ENCODE peak calls at places on chromosome 14, in five cellular contexts. W is neural crest cell, N is lower lobe of right lung, A is foreskin fibroblast, Z is colonic mucosa. K is an unnamed sample.

GRCh38 chr14:22520235-22520634 is 68.8 kb downstream of the DAD1 start:
- DNase-seq in W (no peak), N (no peak), A (peak), Z (no peak), K (no peak)

GRCh38 chr14:93970589-93970966 is 5.8 kb downstream of the ASB2 start:
- DNase-seq in W (no peak), N (no peak), Z (no peak), A (no peak), K (no peak)

GRCh38 chr14:54329082-54329695 is 67.6 kb upstream of the CDKN3 start:
- DNase-seq in W (peak), A (peak), N (no peak), Z (peak), K (peak)

GRCh38 chr14:92322516-92322915 is 449 bp upstream of the SLC24A4 start:
- DNase-seq in Z (no peak), W (no peak), N (no peak), A (no peak), K (no peak)

GRCh38 chr14:70567791-70568190 is 32.7 kb downstream of the MED6 start:
- DNase-seq in Z (peak), N (no peak), W (peak), A (peak), K (peak)

GRCh38 chr14:84961637-84962036 is 568.3 kb upstream of the FLRT2 start:
- DNase-seq in Z (no peak), N (no peak), A (no peak), W (no peak), K (no peak)

GRCh38 chr14:34628681-34629135 is 1.2 kb downstream of the SNX6 start:
- DNase-seq in N (no peak), A (no peak), Z (peak), W (no peak), K (no peak)

GRCh38 chr14:33294419-33294818 is 355.7 kb downstream of the NPAS3 start:
- DNase-seq in Z (no peak), A (no peak), N (no peak), W (no peak), K (no peak)

GRCh38 chr14:95533391-95533821 is 1.4 kb upstream of the GLRX5 start:
- DNase-seq in Z (no peak), W (no peak), A (no peak), N (no peak), K (no peak)

GRCh38 chr14:55336161-55336560 is 64.9 kb downstream of the FBXO34 start:
- DNase-seq in Z (no peak), A (no peak), W (no peak), N (no peak), K (no peak)

GRCh38 chr14:61739133-61739532 is 23.1 kb upstream of the SNAPC1 start:
- DNase-seq in N (no peak), Z (no peak), A (no peak), W (no peak), K (no peak)

GRCh38 chr14:74574092-74574438 is 38.0 kb downstream of the LTBP2 start:
- DNase-seq in W (no peak), N (peak), Z (no peak), A (no peak), K (no peak)

GRCh38 chr14:96811985-96812667 is 14.9 kb downstream of the VRK1 start:
- DNase-seq in N (no peak), A (no peak), Z (no peak), W (no peak), K (no peak)

GRCh38 chr14:56248442-56248841 is 130.2 kb downstream of the PELI2 start:
- DNase-seq in Z (no peak), W (no peak), N (no peak), A (no peak), K (no peak)

GRCh38 chr14:78933948-78934524 is 763.9 kb downstream of the NRXN3 start:
- DNase-seq in W (peak), A (peak), N (no peak), Z (no peak), K (peak)

GRCh38 chr14:32259368-32260013 is 56.4 kb upstream of the RNU6-8 start:
- DNase-seq in A (peak), N (no peak), W (no peak), Z (no peak), K (no peak)

GRCh38 chr14:31895206-31895605 is 181.9 kb upstream of the ARHGAP5 start:
- DNase-seq in W (no peak), A (peak), N (no peak), Z (no peak), K (no peak)

GRCh38 chr14:76926521-76927251 is 100.5 kb downstream of the LRRC74A start:
- DNase-seq in Z (no peak), A (peak), N (no peak), W (no peak), K (no peak)

GRCh38 chr14:90451443-90451842 is 54.6 kb downstream of the CALM1 start:
- DNase-seq in N (no peak), Z (no peak), W (no peak), A (no peak), K (no peak)

GRCh38 chr14:30180219-30180618 is 252.6 kb upstream of the PRKD1 start:
- DNase-seq in Z (no peak), A (peak), N (no peak), W (no peak), K (no peak)

GRCh38 chr14:103690332-103690731 is 24.9 kb downstream of the XRCC3 start:
- DNase-seq in N (no peak), A (no peak), Z (no peak), W (no peak), K (no peak)

GRCh38 chr14:30382221-30382620 is 176.7 kb upstream of the G2E3 start:
- DNase-seq in Z (no peak), A (no peak), W (no peak), N (no peak), K (no peak)

GRCh38 chr14:89620436-89620835 is 203.4 kb upstream of the FOXN3 start:
- DNase-seq in A (no peak), N (no peak), Z (no peak), W (no peak), K (no peak)

GRCh38 chr14:85934886-85935254 is 404.9 kb downstream of the FLRT2 start:
- DNase-seq in N (no peak), Z (no peak), W (no peak), A (no peak), K (no peak)

GRCh38 chr14:88791629-88792571 is 853 bp downstream of the EML5 start:
- DNase-seq in A (no peak), N (peak), W (peak), Z (peak), K (peak)

GRCh38 chr14:70536830-70537229 is 2.0 kb upstream of the ADAM20 start:
- DNase-seq in Z (no peak), A (no peak), W (no peak), N (no peak), K (no peak)

GRCh38 chr14:23865502-23865901 is 88.1 kb upstream of the DHRS4 start:
- DNase-seq in Z (no peak), W (no peak), A (no peak), N (no peak), K (no peak)

GRCh38 chr14:69002069-69002468 is 23.0 kb upstream of the ACTN1 start:
- DNase-seq in Z (peak), W (no peak), N (no peak), A (no peak), K (peak)
- TF ChIP-seq CTCF in Z (no peak), W (peak), N (peak), A (peak), K (no peak)

GRCh38 chr14:101082436-101083384 is 179.2 kb upstream of the RTL1 start:
- DNase-seq in Z (peak), A (no peak), W (no peak), N (no peak), K (no peak)

GRCh38 chr14:101084436-101084826 is 180.9 kb upstream of the RTL1 start:
- DNase-seq in A (no peak), N (no peak), W (no peak), Z (peak), K (no peak)

GRCh38 chr14:101080922-101081593 is 177.5 kb upstream of the RTL1 start:
- DNase-seq in A (no peak), N (no peak), Z (no peak), W (no peak), K (no peak)

GRCh38 chr14:101082036-101082435 is 178.5 kb upstream of the RTL1 start:
- DNase-seq in A (no peak), N (no peak), W (no peak), Z (peak), K (no peak)

GRCh38 chr14:101083564-101084435 is 180.3 kb upstream of the RTL1 start:
- DNase-seq in N (no peak), W (no peak), Z (peak), A (no peak), K (no peak)
- TF ChIP-seq CTCF in N (no peak), W (peak), Z (no peak), A (no peak), K (no peak)

GRCh38 chr14:105490572-105491365 is at the start of gene TEDC1:
- DNase-seq in Z (peak), A (peak), N (peak), W (peak), K (peak)
- TF ChIP-seq CTCF in Z (peak), A (peak), N (peak), W (peak), K (peak)

DNA sequence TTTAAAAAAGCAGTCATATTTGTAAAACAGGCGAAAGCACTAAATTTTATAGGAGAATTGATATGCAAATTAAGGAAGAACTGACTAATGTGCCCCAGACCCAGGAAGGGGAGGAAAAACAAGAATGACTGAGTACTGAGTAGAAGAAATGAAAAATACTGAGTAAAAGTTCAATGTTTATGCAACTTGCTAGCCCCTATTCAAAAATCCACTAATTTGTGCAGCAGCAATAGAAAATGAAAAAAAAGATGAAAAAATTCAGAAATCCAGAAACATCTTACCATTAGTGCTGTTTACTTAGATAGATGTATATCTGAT is 6.1 kb downstream of the CHD8 start:
- DNase-seq in W (no peak), N (no peak), A (no peak), Z (no peak), K (no peak)
- TF ChIP-seq CTCF in W (no peak), N (no peak), A (no peak), Z (no peak), K (no peak)

GRCh38 chr14:41615011-41615595 is 8.4 kb downstream of the LRFN5 start:
- DNase-seq in Z (no peak), W (no peak), A (no peak), N (no peak), K (no peak)
- TF ChIP-seq CTCF in Z (no peak), W (no peak), A (no peak), N (no peak), K (no peak)

GRCh38 chr14:72744416-72745120 is 149.3 kb downstream of the DPF3 start:
- DNase-seq in N (no peak), W (no peak), Z (peak), A (no peak), K (no peak)

GRCh38 chr14:72743626-72744025 is 150.3 kb downstream of the DPF3 start:
- DNase-seq in W (no peak), N (no peak), A (no peak), Z (peak), K (no peak)

GRCh38 chr14:72747652-72748051 is 146.2 kb downstream of the DPF3 start:
- DNase-seq in A (no peak), N (no peak), W (no peak), Z (peak), K (no peak)

GRCh38 chr14:72745546-72745945 is 148.4 kb downstream of the DPF3 start:
- DNase-seq in Z (peak), N (no peak), A (peak), W (no peak), K (no peak)

GRCh38 chr14:72745991-72746980 is 147.6 kb downstream of the DPF3 start:
- DNase-seq in N (no peak), W (no peak), Z (peak), A (peak), K (no peak)
- TF ChIP-seq CTCF in N (no peak), W (no peak), Z (no peak), A (peak), K (no peak)

GRCh38 chr14:49896956-49897355 is 4.1 kb downstream of the ARF6 start:
- DNase-seq in A (no peak), W (no peak), N (no peak), Z (peak), K (no peak)
- TF ChIP-seq CTCF in A (no peak), W (peak), N (no peak), Z (no peak), K (no peak)

GRCh38 chr14:49619730-49620129 is 696 bp downstream of the RPL36AL start:
- DNase-seq in Z (no peak), N (no peak), W (no peak), A (no peak), K (no peak)
- TF ChIP-seq CTCF in Z (no peak), N (no peak), W (no peak), A (no peak), K (no peak)

K was measured in endothelial cell.